ENCODE peak calls at places on chromosomes 7 and 10, in nine cellular contexts. One of them, this sample, is unnamed.

GRCh38 chr10:96618648-96619047 is 31.8 kb upstream of the TM9SF3 start:
- DNase-seq in AG09309: no peak
- DNase-seq in fibroblast of pulmonary artery: peak
- DNase-seq in GM10248: no peak
- DNase-seq in A549: no peak
- DNase-seq in thoracic aorta: no peak
- DNase-seq in tibial artery: peak
- DNase-seq in retinal pigment epithelial cell: peak
- DNase-seq in endothelial cell: no peak
- DNase-seq in this sample: no peak

GRCh38 chr7:100111914-100112313 is 7.2 kb downstream of the TAF6 start:
- DNase-seq in GM10248: no peak
- DNase-seq in A549: no peak
- DNase-seq in endothelial cell: no peak
- DNase-seq in tibial artery: no peak
- DNase-seq in retinal pigment epithelial cell: no peak
- DNase-seq in thoracic aorta: no peak
- DNase-seq in fibroblast of pulmonary artery: no peak
- DNase-seq in AG09309: no peak
- DNase-seq in this sample: no peak

GRCh38 chr10:35040761-35041501 is 49.2 kb downstream of the CUL2 start:
- DNase-seq in tibial artery: no peak
- DNase-seq in GM10248: no peak
- DNase-seq in fibroblast of pulmonary artery: peak
- DNase-seq in endothelial cell: no peak
- DNase-seq in A549: no peak
- DNase-seq in thoracic aorta: no peak
- DNase-seq in retinal pigment epithelial cell: peak
- DNase-seq in AG09309: peak
- DNase-seq in this sample: no peak

GRCh38 chr10:124356706-124357582 is 61.8 kb downstream of the OAT start:
- DNase-seq in AG09309: no peak
- DNase-seq in endothelial cell: no peak
- DNase-seq in fibroblast of pulmonary artery: no peak
- DNase-seq in tibial artery: no peak
- DNase-seq in thoracic aorta: no peak
- DNase-seq in GM10248: no peak
- DNase-seq in retinal pigment epithelial cell: no peak
- DNase-seq in A549: no peak
- DNase-seq in this sample: peak

GRCh38 chr10:126917975-126918908 is 13.0 kb downstream of the DOCK1 start:
- DNase-seq in A549: no peak
- DNase-seq in endothelial cell: no peak
- DNase-seq in AG09309: no peak
- DNase-seq in thoracic aorta: no peak
- DNase-seq in tibial artery: no peak
- DNase-seq in GM10248: no peak
- DNase-seq in fibroblast of pulmonary artery: no peak
- DNase-seq in retinal pigment epithelial cell: no peak
- DNase-seq in this sample: no peak

GRCh38 chr7:39560398-39560797 is 5.8 kb upstream of the YAE1 start:
- DNase-seq in A549: no peak
- DNase-seq in AG09309: no peak
- DNase-seq in thoracic aorta: no peak
- DNase-seq in retinal pigment epithelial cell: no peak
- DNase-seq in tibial artery: no peak
- DNase-seq in endothelial cell: no peak
- DNase-seq in fibroblast of pulmonary artery: peak
- DNase-seq in GM10248: no peak
- DNase-seq in this sample: no peak

GRCh38 chr7:16905300-16906044 is 23.7 kb upstream of the AGR3 start:
- DNase-seq in thoracic aorta: no peak
- DNase-seq in A549: peak
- DNase-seq in GM10248: no peak
- DNase-seq in fibroblast of pulmonary artery: peak
- DNase-seq in retinal pigment epithelial cell: no peak
- DNase-seq in AG09309: no peak
- DNase-seq in endothelial cell: no peak
- DNase-seq in tibial artery: no peak
- DNase-seq in this sample: no peak

GRCh38 chr10:77532068-77532467 is 105.5 kb downstream of the KCNMA1 start:
- DNase-seq in thoracic aorta: no peak
- DNase-seq in retinal pigment epithelial cell: peak
- DNase-seq in endothelial cell: no peak
- DNase-seq in AG09309: no peak
- DNase-seq in tibial artery: peak
- DNase-seq in GM10248: no peak
- DNase-seq in A549: no peak
- DNase-seq in fibroblast of pulmonary artery: peak
- DNase-seq in this sample: no peak

GRCh38 chr10:78964952-78965633 is 103.7 kb upstream of the ZMIZ1 start:
- DNase-seq in AG09309: no peak
- DNase-seq in retinal pigment epithelial cell: peak
- DNase-seq in A549: peak
- DNase-seq in thoracic aorta: peak
- DNase-seq in endothelial cell: peak
- DNase-seq in tibial artery: no peak
- DNase-seq in GM10248: no peak
- DNase-seq in fibroblast of pulmonary artery: no peak
- DNase-seq in this sample: no peak

GRCh38 chr10:58178811-58179210 is 88.9 kb downstream of the IPMK start:
- DNase-seq in endothelial cell: no peak
- DNase-seq in retinal pigment epithelial cell: no peak
- DNase-seq in AG09309: no peak
- DNase-seq in tibial artery: no peak
- DNase-seq in fibroblast of pulmonary artery: peak
- DNase-seq in A549: peak
- DNase-seq in thoracic aorta: no peak
- DNase-seq in GM10248: no peak
- DNase-seq in this sample: no peak

GRCh38 chr10:29948971-29949370 is 110.4 kb downstream of the JCAD start:
- DNase-seq in AG09309: no peak
- DNase-seq in fibroblast of pulmonary artery: no peak
- DNase-seq in retinal pigment epithelial cell: no peak
- DNase-seq in A549: no peak
- DNase-seq in endothelial cell: no peak
- DNase-seq in tibial artery: no peak
- DNase-seq in GM10248: no peak
- DNase-seq in thoracic aorta: no peak
- DNase-seq in this sample: no peak

GRCh38 chr7:141462958-141463357 is 88.3 kb upstream of the AGK start:
- DNase-seq in fibroblast of pulmonary artery: no peak
- DNase-seq in endothelial cell: no peak
- DNase-seq in thoracic aorta: no peak
- DNase-seq in AG09309: no peak
- DNase-seq in tibial artery: no peak
- DNase-seq in GM10248: no peak
- DNase-seq in A549: no peak
- DNase-seq in retinal pigment epithelial cell: no peak
- DNase-seq in this sample: no peak

GRCh38 chr10:11988924-11989323 is 53.7 kb downstream of the UPF2 start:
- DNase-seq in thoracic aorta: no peak
- DNase-seq in tibial artery: no peak
- DNase-seq in fibroblast of pulmonary artery: no peak
- DNase-seq in A549: no peak
- DNase-seq in endothelial cell: no peak
- DNase-seq in retinal pigment epithelial cell: no peak
- DNase-seq in AG09309: no peak
- DNase-seq in GM10248: no peak
- DNase-seq in this sample: no peak

GRCh38 chr10:89074120-89074519 is 83.5 kb downstream of the FAS start:
- DNase-seq in GM10248: no peak
- DNase-seq in endothelial cell: no peak
- DNase-seq in thoracic aorta: no peak
- DNase-seq in AG09309: no peak
- DNase-seq in fibroblast of pulmonary artery: peak
- DNase-seq in tibial artery: peak
- DNase-seq in A549: no peak
- DNase-seq in retinal pigment epithelial cell: no peak
- DNase-seq in this sample: no peak

GRCh38 chr7:75880242-75880641 is 1.4 kb downstream of the RHBDD2 start:
- DNase-seq in GM10248: no peak
- DNase-seq in AG09309: no peak
- DNase-seq in fibroblast of pulmonary artery: no peak
- DNase-seq in A549: no peak
- DNase-seq in endothelial cell: no peak
- DNase-seq in thoracic aorta: no peak
- DNase-seq in retinal pigment epithelial cell: no peak
- DNase-seq in tibial artery: no peak
- DNase-seq in this sample: no peak

GRCh38 chr7:98372993-98373392 is 27.9 kb downstream of the BAIAP2L1 start:
- DNase-seq in tibial artery: no peak
- DNase-seq in GM10248: no peak
- DNase-seq in A549: no peak
- DNase-seq in endothelial cell: no peak
- DNase-seq in fibroblast of pulmonary artery: peak
- DNase-seq in thoracic aorta: no peak
- DNase-seq in AG09309: peak
- DNase-seq in retinal pigment epithelial cell: no peak
- DNase-seq in this sample: no peak

GRCh38 chr10:87705339-87705738 is 45.7 kb downstream of the PAPSS2 start:
- DNase-seq in retinal pigment epithelial cell: no peak
- DNase-seq in GM10248: no peak
- DNase-seq in A549: peak
- DNase-seq in thoracic aorta: no peak
- DNase-seq in AG09309: peak
- DNase-seq in endothelial cell: no peak
- DNase-seq in fibroblast of pulmonary artery: peak
- DNase-seq in tibial artery: no peak
- DNase-seq in this sample: no peak

GRCh38 chr10:64430690-64431323 is 909.6 kb downstream of the REEP3 start:
- DNase-seq in GM10248: no peak
- DNase-seq in AG09309: no peak
- DNase-seq in tibial artery: no peak
- DNase-seq in thoracic aorta: no peak
- DNase-seq in A549: peak
- DNase-seq in fibroblast of pulmonary artery: peak
- DNase-seq in retinal pigment epithelial cell: peak
- DNase-seq in endothelial cell: peak
- DNase-seq in this sample: no peak

GRCh38 chr7:99693427-99694200 is 13.8 kb upstream of the CYP3A5 start:
- DNase-seq in thoracic aorta: no peak
- DNase-seq in A549: peak
- DNase-seq in fibroblast of pulmonary artery: no peak
- DNase-seq in retinal pigment epithelial cell: no peak
- DNase-seq in GM10248: no peak
- DNase-seq in AG09309: no peak
- DNase-seq in endothelial cell: no peak
- DNase-seq in tibial artery: no peak
- DNase-seq in this sample: no peak

GRCh38 chr10:114694735-114695134 is 36.7 kb upstream of the ABLIM1 start:
- DNase-seq in GM10248: peak
- DNase-seq in retinal pigment epithelial cell: no peak
- DNase-seq in tibial artery: no peak
- DNase-seq in A549: peak
- DNase-seq in AG09309: no peak
- DNase-seq in thoracic aorta: no peak
- DNase-seq in fibroblast of pulmonary artery: peak
- DNase-seq in endothelial cell: peak
- DNase-seq in this sample: no peak

GRCh38 chr7:155652156-155653124 is 8.0 kb downstream of the RBM33 start:
- DNase-seq in GM10248: no peak
- DNase-seq in AG09309: no peak
- DNase-seq in endothelial cell: no peak
- DNase-seq in tibial artery: no peak
- DNase-seq in fibroblast of pulmonary artery: no peak
- DNase-seq in A549: no peak
- DNase-seq in retinal pigment epithelial cell: no peak
- DNase-seq in thoracic aorta: no peak
- DNase-seq in this sample: no peak

GRCh38 chr10:75097666-75098285 is 13.7 kb upstream of the SAMD8 start:
- DNase-seq in A549: peak
- DNase-seq in endothelial cell: no peak
- DNase-seq in AG09309: no peak
- DNase-seq in GM10248: no peak
- DNase-seq in fibroblast of pulmonary artery: peak
- DNase-seq in retinal pigment epithelial cell: no peak
- DNase-seq in thoracic aorta: no peak
- DNase-seq in tibial artery: no peak
- DNase-seq in this sample: no peak
- TF ChIP-seq CTCF in A549: no peak
- TF ChIP-seq CTCF in endothelial cell: no peak
- TF ChIP-seq CTCF in AG09309: peak
- TF ChIP-seq CTCF in GM10248: peak
- TF ChIP-seq CTCF in fibroblast of pulmonary artery: peak
- TF ChIP-seq CTCF in retinal pigment epithelial cell: peak
- TF ChIP-seq CTCF in thoracic aorta: no peak
- TF ChIP-seq CTCF in tibial artery: no peak
- TF ChIP-seq CTCF in this sample: no peak

GRCh38 chr10:71361581-71361980 is 35.1 kb upstream of the CDH23 start:
- DNase-seq in A549: no peak
- DNase-seq in thoracic aorta: no peak
- DNase-seq in fibroblast of pulmonary artery: no peak
- DNase-seq in tibial artery: no peak
- DNase-seq in AG09309: no peak
- DNase-seq in endothelial cell: no peak
- DNase-seq in retinal pigment epithelial cell: no peak
- DNase-seq in GM10248: no peak
- DNase-seq in this sample: no peak
- TF ChIP-seq CTCF in A549: no peak
- TF ChIP-seq CTCF in thoracic aorta: no peak
- TF ChIP-seq CTCF in fibroblast of pulmonary artery: no peak
- TF ChIP-seq CTCF in tibial artery: no peak
- TF ChIP-seq CTCF in AG09309: no peak
- TF ChIP-seq CTCF in endothelial cell: no peak
- TF ChIP-seq CTCF in retinal pigment epithelial cell: no peak
- TF ChIP-seq CTCF in GM10248: no peak
- TF ChIP-seq CTCF in this sample: no peak

GRCh38 chr10:44310762-44311562 is 73.9 kb downstream of the CXCL12 start:
- DNase-seq in GM10248: peak
- DNase-seq in AG09309: no peak
- DNase-seq in retinal pigment epithelial cell: peak
- DNase-seq in thoracic aorta: no peak
- DNase-seq in fibroblast of pulmonary artery: peak
- DNase-seq in tibial artery: peak
- DNase-seq in A549: peak
- DNase-seq in endothelial cell: peak
- DNase-seq in this sample: peak
- TF ChIP-seq CTCF in GM10248: peak
- TF ChIP-seq CTCF in AG09309: peak
- TF ChIP-seq CTCF in retinal pigment epithelial cell: peak
- TF ChIP-seq CTCF in thoracic aorta: peak
- TF ChIP-seq CTCF in fibroblast of pulmonary artery: peak
- TF ChIP-seq CTCF in tibial artery: peak
- TF ChIP-seq CTCF in A549: peak
- TF ChIP-seq CTCF in endothelial cell: peak
- TF ChIP-seq CTCF in this sample: no peak

DNA sequence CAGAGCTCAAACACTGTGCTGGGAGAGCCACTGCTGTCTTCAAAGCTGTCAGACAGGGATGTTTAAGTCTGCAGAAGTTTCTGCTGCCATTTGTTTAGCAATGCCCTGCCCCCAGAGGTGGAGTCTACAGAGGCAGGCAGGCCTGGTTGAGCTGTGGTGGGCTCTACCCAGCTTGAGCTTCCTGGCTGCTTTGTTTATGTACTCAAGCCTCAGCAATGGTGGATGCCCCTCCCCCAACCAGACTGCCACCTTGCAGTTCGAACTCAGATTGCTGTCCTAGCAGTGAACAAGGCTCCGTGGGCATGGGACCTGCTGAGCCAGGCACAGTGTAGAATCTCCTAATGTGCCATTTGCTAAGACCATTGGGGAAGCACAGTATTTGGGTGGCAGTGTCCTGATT is 4.6 kb upstream of the CYP2C19 start:
- DNase-seq in AG09309: no peak
- DNase-seq in A549: no peak
- DNase-seq in GM10248: no peak
- DNase-seq in tibial artery: no peak
- DNase-seq in fibroblast of pulmonary artery: no peak
- DNase-seq in endothelial cell: no peak
- DNase-seq in retinal pigment epithelial cell: no peak
- DNase-seq in thoracic aorta: no peak
- DNase-seq in this sample: no peak
- TF ChIP-seq CTCF in AG09309: no peak
- TF ChIP-seq CTCF in A549: no peak
- TF ChIP-seq CTCF in GM10248: no peak
- TF ChIP-seq CTCF in tibial artery: no peak
- TF ChIP-seq CTCF in fibroblast of pulmonary artery: no peak
- TF ChIP-seq CTCF in endothelial cell: no peak
- TF ChIP-seq CTCF in retinal pigment epithelial cell: no peak
- TF ChIP-seq CTCF in thoracic aorta: no peak
- TF ChIP-seq CTCF in this sample: no peak